ENCODE peak calls at places on chromosomes 4 and X, in six cellular contexts. G is HCT116, X is DND-41, U is hepatocyte, K is neural progenitor cell, O is fibroblast of lung. E is an unnamed sample.

GRCh38 chr4:75895744-75896314 is 6.4 kb downstream of the PPEF2 start:
- DNase-seq in G (peak; percentile 23), X (peak; percentile 9), U (peak; percentile 50), K (peak; percentile 31), O (no peak), E (peak; percentile 45)

GRCh38 chr4:140969296-140969695 is 164.0 kb downstream of the RNF150 start:
- DNase-seq in G (no peak), X (no peak), U (no peak), K (peak; percentile 11), O (no peak), E (no peak)

GRCh38 chr4:1405249-1405635 is 1.0 kb downstream of the NKX1-1 start:
- DNase-seq in G (no peak), X (no peak), U (no peak), K (no peak), O (no peak), E (peak; percentile 23)

GRCh38 chr4:123127865-123128264 is 205.5 kb upstream of the NUDT6 start:
- DNase-seq in G (no peak), X (no peak), U (no peak), K (no peak), O (no peak), E (no peak)

GRCh38 chr4:152052431-152053057 is 291.7 kb upstream of the GATB start:
- DNase-seq in G (no peak), X (no peak), U (no peak), K (no peak), O (peak; percentile 81), E (no peak)

GRCh38 chrX:40083120-40083978 is 14.4 kb downstream of the BCOR start:
- DNase-seq in G (no peak), X (no peak), U (peak; percentile 68), K (peak; percentile 62), O (no peak), E (peak; percentile 72)

GRCh38 chr4:47913858-47914218 is 545 bp downstream of the NFXL1 start:
- DNase-seq in G (no peak), X (peak; percentile 43), U (peak; percentile 54), K (peak; percentile 63), O (peak; percentile 12), E (peak; percentile 59)

GRCh38 chr4:189090174-189090814 is 850.4 kb upstream of the FRG1 start:
- DNase-seq in G (peak; percentile 19), X (no peak), U (peak; percentile 13), K (peak; percentile 66), O (no peak), E (peak; percentile 57)

GRCh38 chr4:168587326-168588125 is 90.7 kb downstream of the PALLD start:
- DNase-seq in G (peak; percentile 89), X (no peak), U (peak; percentile 32), K (no peak), O (peak; percentile 95), E (no peak)

GRCh38 chr4:109998867-109999303 is 86.2 kb downstream of the EGF start:
- DNase-seq in G (peak; percentile 68), X (peak; percentile 28), U (peak; percentile 74), K (peak; percentile 77), O (peak; percentile 41), E (no peak)

GRCh38 chrX:140928739-140929138 is 73.7 kb upstream of the SPANXB1 start:
- DNase-seq in G (no peak), X (no peak), U (no peak), K (no peak), O (no peak), E (no peak)

GRCh38 chr4:158159054-158159717 is 13.6 kb downstream of the GASK1B start:
- DNase-seq in G (no peak), X (no peak), U (peak; percentile 36), K (no peak), O (peak; percentile 96), E (no peak)

GRCh38 chrX:23554304-23554703 is 113.0 kb upstream of the PRDX4 start:
- DNase-seq in G (peak; percentile 22), X (no peak), U (peak; percentile 72), K (peak; percentile 63), O (peak; percentile 49), E (no peak)

GRCh38 chrX:30887721-30888120 is 1.3 kb downstream of the TAB3 start:
- DNase-seq in G (no peak), X (no peak), U (no peak), K (no peak), O (no peak), E (no peak)

GRCh38 chrX:54325077-54325476 is 32.8 kb downstream of the WNK3 start:
- DNase-seq in G (no peak), X (no peak), U (no peak), K (no peak), O (no peak), E (no peak)

GRCh38 chr4:185697488-185697887 is 114.5 kb downstream of the SORBS2 start:
- DNase-seq in G (no peak), X (no peak), U (no peak), K (no peak), O (no peak), E (no peak)

GRCh38 chr4:185689407-185689806 is 122.6 kb downstream of the SORBS2 start:
- DNase-seq in G (no peak), X (no peak), U (no peak), K (no peak), O (no peak), E (no peak)

GRCh38 chr4:185695743-185696142 is 116.3 kb downstream of the SORBS2 start:
- DNase-seq in G (no peak), X (no peak), U (no peak), K (no peak), O (no peak), E (no peak)

GRCh38 chr4:185693548-185694215 is 118.3 kb downstream of the SORBS2 start:
- DNase-seq in G (no peak), X (no peak), U (no peak), K (no peak), O (no peak), E (no peak)
- H3K27ac ChIP-seq in G (no peak overlapping the region), X (no peak overlapping the region), U (no peak overlapping the region), K (peak overlapping the region; percentile 20), O (no peak overlapping the region), E (no peak overlapping the region)

DNA sequence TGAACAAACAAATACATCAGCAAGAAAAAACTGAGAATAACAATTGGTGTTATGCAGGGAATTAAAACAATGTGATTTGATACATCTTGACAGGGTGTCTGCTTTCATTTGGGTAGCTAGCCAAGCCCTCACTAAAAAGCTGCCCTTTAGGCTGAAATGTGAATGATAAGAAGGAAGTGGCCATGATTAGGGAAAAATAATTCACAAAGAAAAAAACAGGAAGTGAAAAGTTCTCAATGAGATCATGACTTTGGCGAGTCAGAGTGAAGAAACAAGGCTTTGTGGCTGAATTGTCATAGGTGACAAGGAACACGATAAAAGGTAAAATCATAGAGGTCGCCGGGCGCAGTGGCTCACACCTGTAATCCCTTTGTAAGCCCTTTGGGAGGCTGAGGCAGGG is 675.7 kb upstream of the SLIT2 start:
- DNase-seq in G (no peak), X (no peak), U (no peak), K (no peak), O (no peak), E (no peak)
- H2AFZ ChIP-seq in G (no peak overlapping the region), X (no peak overlapping the region), U (no peak overlapping the region), K (no peak overlapping the region), O (no peak overlapping the region), E (no peak overlapping the region)

DNA sequence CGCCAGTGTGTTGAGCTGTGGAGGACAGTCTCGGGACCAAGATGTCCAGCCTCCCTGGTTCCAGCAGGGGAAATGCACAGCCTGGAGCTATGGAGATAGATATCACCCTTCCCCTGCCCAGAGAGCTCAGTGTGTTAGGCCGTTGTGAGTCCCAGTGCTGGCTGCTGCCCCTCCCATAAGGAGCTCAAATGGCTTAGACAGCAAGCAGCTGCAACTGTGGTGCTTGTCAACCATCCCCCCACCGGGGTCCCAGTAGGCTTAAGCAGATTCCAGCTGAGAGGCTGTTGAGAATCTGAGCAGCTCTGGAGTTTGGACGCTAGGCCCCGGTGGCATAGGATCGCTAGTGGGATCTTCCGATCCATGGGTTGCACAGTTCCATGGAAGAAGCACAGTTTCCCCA is 181.8 kb upstream of the POF1B start:
- DNase-seq in G (no peak), X (no peak), U (no peak), K (peak; percentile 2), O (no peak), E (no peak)
- H3K27ac ChIP-seq in G (no peak overlapping the region), X (no peak overlapping the region), U (no peak overlapping the region), K (no peak overlapping the region), O (no peak overlapping the region), E (no peak overlapping the region)

GRCh38 chr4:118077767-118078105 is 43.5 kb downstream of the NDST3 start:
- DNase-seq in G (no peak), X (no peak), U (no peak), K (no peak), O (no peak), E (no peak)
- H2AFZ ChIP-seq in G (no peak overlapping the region), X (no peak overlapping the region), U (no peak overlapping the region), K (no peak overlapping the region), O (no peak overlapping the region), E (no peak overlapping the region)

DNA sequence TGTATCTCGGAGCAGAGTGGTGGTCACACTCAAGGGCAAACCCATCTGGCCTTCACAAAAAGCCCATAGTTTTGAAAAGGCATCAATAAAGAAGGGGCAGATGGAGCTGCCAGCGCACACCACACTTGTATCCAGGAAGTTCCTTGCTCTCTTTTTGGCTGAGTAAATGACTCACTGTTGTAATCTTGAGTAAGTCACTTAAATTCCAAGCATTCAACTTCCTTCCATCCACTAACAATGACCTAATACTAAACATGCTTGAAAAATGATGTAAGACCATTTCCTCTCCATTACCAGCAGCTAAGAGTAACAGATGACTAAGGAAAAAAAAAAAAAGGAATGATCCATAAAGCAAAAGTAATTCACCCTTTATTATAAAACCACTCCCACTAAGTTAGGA is 32.4 kb upstream of the MYOZ2 start:
- DNase-seq in G (peak; percentile 85), X (no peak), U (peak; percentile 68), K (no peak), O (peak; percentile 100), E (no peak)
- H3K27ac ChIP-seq in G (no peak overlapping the region), X (no peak overlapping the region), U (peak overlapping the region; percentile 76), K (no peak overlapping the region), O (peak overlapping the region; percentile 80), E (no peak overlapping the region)